ENCODE peak calls at places on chromosomes 11 and 22, in six cellular contexts. P, Q, K, E, X and Z are unnamed samples.

GRCh38 chr11:47325271-47326041 is 27.0 kb downstream of the MYBPC3 start:
- DNase-seq in P (no peak), Q (no peak), K (no peak), E (no peak), X (no peak), Z (no peak)

GRCh38 chr22:43600265-43600664 is 188.5 kb downstream of the MPPED1 start:
- DNase-seq in P (no peak), Q (no peak), K (no peak), E (no peak), X (no peak), Z (no peak)

GRCh38 chr11:77345621-77346020 is 44.1 kb upstream of the GDPD4 start:
- DNase-seq in P (no peak), Q (peak; percentile 65), K (no peak), E (peak; percentile 62), X (no peak), Z (no peak)

GRCh38 chr22:44733426-44734106 is 18.8 kb upstream of the ARHGAP8 start:
- DNase-seq in P (no peak), Q (no peak), K (no peak), E (no peak), X (no peak), Z (no peak)

GRCh38 chr11:94017446-94017845 is 3.7 kb upstream of the HEPHL1 start:
- DNase-seq in P (no peak), Q (no peak), K (no peak), E (peak; percentile 4), X (no peak), Z (no peak)

GRCh38 chr11:86101493-86101892 is 32.6 kb upstream of the PICALM start:
- DNase-seq in P (no peak), Q (no peak), K (no peak), E (no peak), X (no peak), Z (no peak)

GRCh38 chr11:121086866-121087265 is 14.2 kb upstream of the TECTA start:
- DNase-seq in P (no peak), Q (no peak), K (no peak), E (no peak), X (no peak), Z (no peak)

GRCh38 chr11:124807201-124807600 is 7.0 kb upstream of the MSANTD2 start:
- DNase-seq in P (no peak), Q (no peak), K (no peak), E (no peak), X (no peak), Z (no peak)

GRCh38 chr11:102115557-102115956 is 5.3 kb downstream of the YAP1 start:
- DNase-seq in P (peak; percentile 54), Q (peak; percentile 65), K (no peak), E (no peak), X (no peak), Z (no peak)

GRCh38 chr11:18248561-18248960 is at the start of gene SAA2:
- DNase-seq in P (no peak), Q (no peak), K (no peak), E (no peak), X (no peak), Z (no peak)

GRCh38 chr11:111355101-111355500 is 24.0 kb downstream of the POU2AF1 start:
- DNase-seq in P (no peak), Q (no peak), K (no peak), E (no peak), X (no peak), Z (no peak)

GRCh38 chr11:117831661-117832415 is 7.3 kb upstream of the FXYD2 start:
- DNase-seq in P (no peak), Q (no peak), K (no peak), E (no peak), X (no peak), Z (no peak)

GRCh38 chr11:82225502-82225901 is 508.2 kb downstream of the FAM181B start:
- DNase-seq in P (no peak), Q (no peak), K (no peak), E (no peak), X (no peak), Z (no peak)

GRCh38 chr11:117752721-117753237 is 44.2 kb downstream of the DSCAML1 start:
- DNase-seq in P (no peak), Q (no peak), K (no peak), E (no peak), X (no peak), Z (no peak)

GRCh38 chr22:43128928-43129424 is 14.2 kb downstream of the MCAT start:
- DNase-seq in P (no peak), Q (no peak), K (no peak), E (no peak), X (no peak), Z (no peak)

GRCh38 chr11:105706025-105706530 is 96.2 kb downstream of the GRIA4 start:
- DNase-seq in P (no peak), Q (no peak), K (no peak), E (no peak), X (no peak), Z (no peak)

GRCh38 chr11:122213111-122213510 is 97.1 kb upstream of the BLID start:
- DNase-seq in P (no peak), Q (no peak), K (no peak), E (no peak), X (no peak), Z (no peak)

GRCh38 chr22:19514831-19515565 is 9.2 kb downstream of the CLDN5 start:
- DNase-seq in P (no peak), Q (peak; percentile 46), K (no peak), E (no peak), X (no peak), Z (no peak)

DNA sequence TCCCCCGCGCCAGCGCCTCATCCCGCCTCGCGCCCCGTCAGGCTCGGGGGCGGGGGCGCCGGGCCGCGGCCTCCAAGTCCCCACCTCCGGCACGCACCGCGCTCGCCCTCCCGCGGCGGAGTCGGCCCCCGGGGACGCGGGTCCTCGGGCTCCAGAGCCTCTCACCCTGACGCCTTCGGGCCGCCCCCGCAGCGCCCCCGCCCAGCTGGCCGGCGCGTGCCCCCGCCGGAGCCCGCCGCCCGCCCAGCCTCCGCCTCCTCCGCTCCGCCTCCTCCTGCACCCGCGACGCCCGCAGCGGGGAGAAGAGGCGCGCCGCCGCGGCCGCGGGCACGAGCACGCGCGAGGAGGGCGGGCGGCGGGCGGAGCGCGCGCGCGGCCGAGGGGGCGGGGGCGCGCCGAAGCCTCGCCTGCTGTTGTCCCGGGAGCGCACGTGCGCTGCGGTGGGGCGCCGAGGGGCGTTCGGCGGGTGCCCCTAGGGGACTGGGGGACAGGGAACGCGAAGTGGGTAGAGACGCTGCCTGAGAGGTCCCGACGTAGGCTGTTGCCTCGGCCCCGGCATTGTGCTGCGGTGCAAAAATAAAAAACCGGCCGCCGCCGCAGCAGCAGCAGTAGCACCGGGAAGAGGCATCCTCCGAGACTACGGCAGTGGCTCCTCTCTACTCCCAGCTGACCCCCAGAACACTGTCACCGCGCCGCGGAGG is 87.4 kb upstream of the ARHGAP32 start:
- DNase-seq in P (peak; percentile 84), Q (peak; percentile 38), K (peak; percentile 85), E (peak; percentile 23), X (peak; percentile 52), Z (peak; percentile 86)
- H3K4me3 ChIP-seq in P (peak overlapping the region; percentile 35), Q (peak overlapping the region; percentile 69), K (peak overlapping the region; percentile 74), E (peak overlapping the region; percentile 64), X (peak overlapping the region; percentile 74), Z (peak overlapping the region; percentile 61)

DNA sequence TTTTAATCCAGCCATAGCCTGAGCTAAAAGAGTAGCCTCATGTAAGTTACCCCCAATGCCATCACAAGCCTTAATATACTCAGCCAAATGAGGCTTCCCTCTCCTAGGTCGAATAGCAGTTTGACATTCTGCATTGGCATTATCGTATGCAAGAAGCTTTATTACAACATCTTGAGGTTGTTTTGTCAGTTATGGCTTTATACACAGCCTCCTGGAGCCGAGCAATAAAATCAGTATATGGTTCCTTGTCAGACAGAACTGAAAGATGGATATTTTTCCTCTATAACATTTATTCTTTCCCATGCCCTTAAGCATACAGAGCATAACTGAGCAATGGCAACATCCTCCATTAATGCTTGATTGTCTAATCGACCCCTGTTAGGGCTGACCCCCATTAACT is 5.4 kb upstream of the DNAJB13 start:
- DNase-seq in P (no peak), Q (no peak), K (no peak), E (no peak), X (no peak), Z (no peak)
- TF ChIP-seq CTCF in P (no peak), Q (no peak), K (no peak), E (no peak), X (no peak), Z (no peak)

GRCh38 chr22:50624347-50625130 is 3.4 kb downstream of the ARSA start:
- DNase-seq in P (no peak), Q (no peak), K (no peak), E (no peak), X (no peak), Z (no peak)

GRCh38 chr22:50621948-50622722 is 5.8 kb downstream of the ARSA start:
- DNase-seq in P (no peak), Q (no peak), K (no peak), E (no peak), X (no peak), Z (no peak)

GRCh38 chr22:50622723-50623327 is 5.1 kb downstream of the ARSA start:
- DNase-seq in P (no peak), Q (no peak), K (no peak), E (no peak), X (no peak), Z (no peak)

GRCh38 chr22:50620861-50621490 is 7.0 kb downstream of the ARSA start:
- DNase-seq in P (no peak), Q (no peak), K (no peak), E (no peak), X (no peak), Z (no peak)

GRCh38 chr22:50621491-50621880 is 6.5 kb downstream of the ARSA start:
- DNase-seq in P (no peak), Q (no peak), K (no peak), E (no peak), X (no peak), Z (no peak)
- H3K4me3 ChIP-seq in P (peak overlapping the region; percentile 8), Q (no peak overlapping the region), K (peak overlapping the region; percentile 61), E (no peak overlapping the region), X (no peak overlapping the region), Z (peak overlapping the region; percentile 44)

GRCh38 chr22:37492428-37493344 is 6.5 kb upstream of the MFNG start:
- DNase-seq in P (peak; percentile 51), Q (peak; percentile 37), K (no peak), E (no peak), X (no peak), Z (peak; percentile 64)
- TF ChIP-seq CTCF in P (peak; percentile 61), Q (peak; percentile 62), K (peak; percentile 47), E (peak; percentile 43), X (no peak), Z (peak; percentile 35)

GRCh38 chr11:2931416-2931746 is 2.2 kb upstream of the PHLDA2 start:
- DNase-seq in P (no peak), Q (no peak), K (no peak), E (no peak), X (no peak), Z (no peak)

GRCh38 chr11:2933376-2934056 is 4.3 kb upstream of the PHLDA2 start:
- DNase-seq in P (no peak), Q (no peak), K (peak; percentile 62), E (no peak), X (peak; percentile 39), Z (peak; percentile 94)

GRCh38 chr11:2931771-2932738 is 2.8 kb upstream of the PHLDA2 start:
- DNase-seq in P (no peak), Q (no peak), K (no peak), E (no peak), X (no peak), Z (peak; percentile 44)

GRCh38 chr11:2934057-2934550 is 4.9 kb upstream of the PHLDA2 start:
- DNase-seq in P (no peak), Q (no peak), K (no peak), E (no peak), X (no peak), Z (no peak)

DNA sequence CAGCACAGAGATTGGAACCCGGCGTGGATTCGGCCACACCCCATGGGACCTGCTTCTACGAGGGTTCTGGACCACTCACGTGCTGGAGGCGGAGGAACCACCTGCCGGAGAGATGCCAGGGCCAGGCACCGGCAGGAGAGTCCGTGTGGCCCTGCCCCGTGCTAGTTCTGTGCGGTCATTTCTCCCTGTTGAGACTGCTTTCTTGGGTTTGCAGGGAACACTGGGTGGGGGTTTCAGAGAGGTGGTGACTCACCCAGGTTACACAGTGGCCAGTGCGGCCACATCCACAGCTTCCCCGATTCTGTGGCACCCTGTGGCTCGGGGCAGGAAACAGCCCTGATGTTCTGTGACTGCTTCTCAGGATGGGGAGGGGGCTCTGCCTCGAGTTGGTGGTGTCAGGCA is 3.6 kb upstream of the PHLDA2 start:
- DNase-seq in P (no peak), Q (peak; percentile 61), K (no peak), E (no peak), X (no peak), Z (peak; percentile 45)
- H3K4me3 ChIP-seq in P (no peak overlapping the region), Q (no peak overlapping the region), K (no peak overlapping the region), E (no peak overlapping the region), X (no peak overlapping the region), Z (peak overlapping the region; percentile 11)